ENCODE peak calls at places on chromosomes 2 and 18, in seven cellular contexts. P is A549, E is astrocyte, Z is spleen, J is HCT116, B is colonic mucosa, L is MM.1S. N is an unnamed sample. For H3K9me3, the result is how much of the 10 kb centered on the place peaks cover.

GRCh38 chr18:60100805-60101204 is 201.0 kb downstream of the PMAIP1 start:
- DNase-seq in J (no peak), Z (no peak), P (no peak), B (no peak), E (no peak), L (no peak), N (peak)

GRCh38 chr2:237863659-237864029 is 4.2 kb downstream of the RAMP1 start:
- DNase-seq in Z (peak), P (no peak), B (no peak), J (no peak), L (no peak), E (no peak), N (no peak)

GRCh38 chr2:190235101-190235500 is 84.5 kb downstream of the HIBCH start:
- DNase-seq in Z (no peak), P (no peak), B (no peak), J (no peak), E (no peak), L (no peak), N (no peak)

GRCh38 chr2:38572167-38572566 is 30.6 kb downstream of the HNRNPLL start:
- DNase-seq in J (no peak), E (peak), P (no peak), B (no peak), L (no peak), Z (no peak), N (peak)

GRCh38 chr2:30789670-30790210 is 17.5 kb downstream of the CAPN13 start:
- DNase-seq in E (no peak), Z (no peak), B (peak), J (no peak), L (no peak), P (no peak), N (no peak)

GRCh38 chr18:44599409-44599808 is 81.3 kb upstream of the SETBP1 start:
- DNase-seq in P (no peak), B (no peak), L (no peak), E (peak), J (no peak), Z (no peak), N (peak)

GRCh38 chr2:45962522-45962921 is 311.0 kb downstream of the PRKCE start:
- DNase-seq in Z (no peak), P (no peak), L (no peak), E (peak), B (peak), J (peak), N (peak)

GRCh38 chr2:26195006-26195961 is 22.4 kb downstream of the GAREM2 start:
- DNase-seq in B (no peak), Z (no peak), L (no peak), J (no peak), P (no peak), E (peak), N (peak)

GRCh38 chr2:204019572-204020501 is 83.3 kb downstream of the ICOS start:
- DNase-seq in P (peak), L (no peak), Z (no peak), J (no peak), E (peak), B (no peak), N (peak)

GRCh38 chr18:63001861-63002260 is 286.5 kb downstream of the PHLPP1 start:
- DNase-seq in P (no peak), L (no peak), J (no peak), Z (peak), B (no peak), E (no peak), N (no peak)

GRCh38 chr18:56770097-56770496 is 118.9 kb downstream of the WDR7 start:
- DNase-seq in P (no peak), J (no peak), B (no peak), E (no peak), Z (no peak), L (no peak), N (no peak)

GRCh38 chr2:237494066-237494465 is 7.0 kb downstream of the MLPH start:
- DNase-seq in Z (peak), J (no peak), E (no peak), L (no peak), P (no peak), B (no peak), N (no peak)

GRCh38 chr2:96150791-96151594 is 5.8 kb upstream of the DUSP2 start:
- DNase-seq in L (no peak), Z (peak), P (no peak), E (no peak), B (no peak), J (no peak), N (no peak)

GRCh38 chr18:6289454-6290242 is 125.1 kb downstream of the L3MBTL4 start:
- DNase-seq in J (no peak), L (no peak), P (no peak), E (no peak), Z (no peak), B (no peak), N (no peak)

GRCh38 chr18:51110073-51110797 is 80.2 kb downstream of the SMAD4 start:
- DNase-seq in B (peak), L (peak), J (no peak), P (peak), Z (peak), E (no peak), N (peak)

GRCh38 chr2:7966032-7966431 is 715.8 kb upstream of the ID2 start:
- DNase-seq in L (no peak), J (no peak), B (no peak), E (no peak), P (no peak), Z (no peak), N (no peak)

GRCh38 chr18:28961669-28962228 is 784.8 kb upstream of the CDH2 start:
- DNase-seq in E (no peak), J (peak), P (peak), L (peak), Z (no peak), B (no peak), N (peak)

GRCh38 chr18:10928971-10929373 is 220.4 kb downstream of the PIEZO2 start:
- DNase-seq in J (no peak), B (no peak), Z (no peak), P (no peak), L (peak), E (peak), N (peak)

GRCh38 chr2:241673797-241674725 is 12.6 kb downstream of the DTYMK start:
- DNase-seq in Z (no peak), P (peak), J (no peak), B (no peak), L (no peak), E (peak), N (peak)

GRCh38 chr2:157055660-157056199 is 201.8 kb upstream of the GALNT5 start:
- DNase-seq in B (no peak), Z (no peak), L (peak), E (peak), J (peak), P (no peak), N (peak)

GRCh38 chr2:168396131-168396530 is 59.9 kb upstream of the CERS6 start:
- DNase-seq in J (no peak), E (peak), L (no peak), P (no peak), Z (no peak), B (no peak), N (peak)

GRCh38 chr2:10774394-10774793 is 38.2 kb downstream of the PDIA6 start:
- DNase-seq in Z (peak), J (no peak), B (no peak), P (no peak), E (no peak), L (no peak), N (no peak)

GRCh38 chr2:127384529-127384928 is 3.2 kb downstream of the MAP3K2 start:
- DNase-seq in L (no peak), B (no peak), E (no peak), P (no peak), J (no peak), Z (no peak), N (no peak)

GRCh38 chr2:127379712-127380355 is 7.9 kb downstream of the MAP3K2 start:
- DNase-seq in P (no peak), E (no peak), Z (no peak), J (no peak), L (no peak), B (no peak), N (no peak)

GRCh38 chr2:127381762-127382161 is 6.0 kb downstream of the MAP3K2 start:
- DNase-seq in L (no peak), E (no peak), P (no peak), J (no peak), B (no peak), Z (no peak), N (no peak)

GRCh38 chr2:127386246-127386645 is 1.5 kb downstream of the MAP3K2 start:
- DNase-seq in L (no peak), B (no peak), Z (no peak), P (no peak), E (no peak), J (no peak), N (peak)

GRCh38 chr2:127382836-127383235 is 4.9 kb downstream of the MAP3K2 start:
- DNase-seq in Z (no peak), P (no peak), E (no peak), J (no peak), B (no peak), L (no peak), N (no peak)
- H3K9me3 ChIP-seq in Z (under half), P (under half), E (under half), J (under half), B (under half), L (under half), N (under half)

GRCh38 chr2:235668782-235669181 is 174.9 kb downstream of the AGAP1 start:
- DNase-seq in B (no peak), J (no peak), L (no peak), P (no peak), Z (no peak), E (no peak), N (no peak)

GRCh38 chr2:235669983-235670962 is 176.4 kb downstream of the AGAP1 start:
- DNase-seq in P (peak), L (no peak), B (peak), J (no peak), E (peak), Z (no peak), N (peak)

GRCh38 chr2:235669269-235669831 is 175.5 kb downstream of the AGAP1 start:
- DNase-seq in B (peak), E (peak), J (peak), Z (no peak), P (peak), L (peak), N (peak)

GRCh38 chr2:235672720-235673119 is 178.9 kb downstream of the AGAP1 start:
- DNase-seq in J (no peak), B (no peak), E (peak), L (no peak), Z (no peak), P (no peak), N (peak)

DNA sequence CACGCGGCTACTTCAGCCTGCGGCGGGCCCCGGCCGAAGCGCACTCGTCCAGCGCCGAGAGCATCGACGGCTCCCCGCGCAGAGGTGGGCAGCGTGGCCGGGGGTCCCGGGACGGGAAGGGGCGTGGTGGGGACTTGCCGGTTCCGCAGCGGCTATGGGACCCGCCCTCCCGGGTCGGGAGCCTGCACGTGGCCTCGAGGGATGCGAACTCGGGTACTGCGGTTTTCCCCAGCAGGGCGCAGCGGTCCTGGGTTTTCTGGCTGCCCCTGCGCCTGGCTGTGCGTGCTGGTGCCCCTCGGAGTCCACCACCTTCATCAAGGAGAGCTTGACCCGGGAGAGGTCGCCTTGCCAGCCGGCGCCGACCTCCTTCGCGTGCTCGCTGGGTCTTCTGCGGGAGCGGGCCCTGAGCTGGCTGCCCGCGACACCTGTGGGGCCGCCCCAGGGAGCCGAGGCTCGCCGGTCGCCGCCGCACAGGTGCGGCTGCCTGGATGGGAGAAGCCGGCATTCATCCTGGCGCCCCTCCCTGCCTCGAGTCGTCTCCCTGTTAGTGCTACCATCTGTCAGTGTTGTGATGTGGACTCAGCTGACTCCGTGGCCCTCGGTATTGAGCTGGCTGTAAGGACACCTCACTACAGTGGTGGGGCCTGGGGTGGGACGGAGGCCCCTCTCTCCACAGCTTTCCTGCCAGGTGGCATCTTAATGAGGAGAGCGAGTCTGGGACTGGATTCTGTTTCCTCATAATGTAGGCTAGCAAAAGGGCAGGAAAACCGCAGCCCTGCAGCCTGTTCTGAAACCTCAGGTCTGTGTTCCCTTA is 177.3 kb downstream of the AGAP1 start:
- DNase-seq in L (no peak), P (no peak), Z (no peak), B (no peak), J (no peak), E (no peak), N (no peak)
- H3K4me3 ChIP-seq in L (no peak), P (peak), Z (no peak), B (peak), J (peak), E (no peak), N (no peak)

GRCh38 chr2:52365946-52366345 is 1334.0 kb upstream of the NRXN1 start:
- DNase-seq in P (no peak), L (no peak), J (no peak), B (no peak), E (no peak), Z (no peak), N (no peak)

GRCh38 chr2:52368141-52368540 is 1336.2 kb upstream of the NRXN1 start:
- DNase-seq in P (no peak), J (no peak), B (no peak), E (no peak), Z (no peak), L (no peak), N (no peak)

GRCh38 chr2:52369176-52369575 is 1337.2 kb upstream of the NRXN1 start:
- DNase-seq in B (no peak), Z (no peak), P (no peak), J (no peak), L (no peak), E (no peak), N (no peak)
- H3K9me3 ChIP-seq in B (under half), Z (under half), P (under half), J (under half), L (under half), E (under half), N (under half)

DNA sequence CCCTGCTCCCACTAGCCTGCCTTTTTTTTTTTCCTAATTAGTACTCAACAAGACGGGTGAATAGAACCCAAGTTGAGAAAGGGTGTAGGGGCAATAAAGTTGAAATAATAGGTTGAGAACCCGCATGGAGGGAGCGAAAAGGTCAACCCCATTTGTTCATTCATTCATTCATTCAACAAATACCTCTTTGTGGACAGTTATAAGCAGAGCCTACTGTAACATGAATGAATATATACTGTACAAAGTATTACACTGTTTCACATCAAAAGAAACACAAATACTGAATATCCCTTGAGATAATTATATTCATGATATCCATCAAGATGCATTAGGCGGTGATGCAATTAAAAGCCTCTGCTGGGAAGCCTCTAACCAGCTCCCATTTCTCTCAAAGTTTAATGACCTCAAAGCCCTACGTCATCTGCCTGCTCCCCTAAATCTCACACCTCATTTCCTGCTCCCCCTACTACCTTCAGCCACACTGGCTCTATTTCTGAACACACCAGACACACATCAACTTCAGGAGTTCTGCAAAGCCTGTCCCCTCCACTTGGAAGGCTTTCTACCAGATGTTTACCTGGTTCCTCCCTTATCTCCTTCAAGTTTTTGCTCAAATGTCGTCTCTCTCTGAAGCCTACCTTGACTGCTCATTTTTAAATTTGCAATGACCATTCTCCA is 1.4 kb upstream of the NBAS start:
- DNase-seq in L (no peak), P (no peak), B (no peak), J (no peak), Z (no peak), E (no peak), N (no peak)
- H3K4me3 ChIP-seq in L (no peak), P (no peak), B (no peak), J (peak), Z (no peak), E (peak), N (no peak)

GRCh38 chr18:71850602-71851001 is 693.5 kb downstream of the CBLN2 start:
- DNase-seq in B (no peak), J (no peak), L (no peak), P (no peak), E (no peak), Z (no peak), N (no peak)
- H3K9me3 ChIP-seq in B (under half), J (under half), L (under half), P (under half), E (under half), Z (under half), N (under half)

DNA sequence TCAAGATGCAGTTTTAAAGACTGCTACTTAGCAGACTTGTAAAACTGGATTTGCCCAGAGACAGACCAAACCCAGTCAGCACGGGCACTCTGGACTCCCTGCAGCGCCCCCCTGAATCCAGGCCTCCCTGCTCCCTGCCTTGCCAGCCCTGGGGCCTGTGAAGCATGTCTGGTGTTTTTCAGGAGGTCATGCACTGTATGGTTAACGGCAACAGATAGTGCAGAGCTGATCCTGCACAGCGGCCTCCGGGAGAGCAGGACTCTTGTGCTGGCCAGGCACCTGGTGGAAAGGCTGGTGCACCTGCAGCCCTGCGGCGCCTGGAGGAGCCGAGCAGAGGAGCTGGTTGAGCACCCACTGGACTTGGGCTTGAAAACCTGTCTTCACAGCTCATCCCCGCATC is 30.4 kb downstream of the HDAC4 start:
- DNase-seq in J (no peak), Z (peak), P (no peak), B (no peak), L (no peak), E (no peak), N (no peak)
- H3K4me3 ChIP-seq in J (no peak), Z (no peak), P (no peak), B (no peak), L (no peak), E (no peak), N (no peak)

DNA sequence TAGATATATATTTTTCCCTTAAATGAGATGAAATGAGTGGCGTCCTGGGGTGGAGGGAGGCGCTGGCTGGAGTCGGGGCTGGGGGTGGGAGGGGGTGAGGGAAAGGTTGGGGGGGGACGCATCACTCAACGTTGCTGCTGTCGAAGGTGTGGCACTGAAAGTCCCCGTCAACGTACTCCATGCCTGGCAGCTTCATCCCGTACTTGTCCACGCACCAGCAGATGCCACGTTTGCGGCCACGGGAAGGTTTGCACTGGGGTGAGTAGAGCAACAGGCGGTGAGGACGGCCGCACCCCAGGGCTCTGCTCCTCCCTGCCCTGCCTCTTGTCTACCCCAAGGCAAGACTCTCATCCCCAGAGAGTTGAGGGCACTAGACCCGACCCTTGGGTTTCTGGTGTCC is 18.7 kb downstream of the IGFBP5 start:
- DNase-seq in P (no peak), J (no peak), Z (no peak), B (no peak), L (no peak), E (no peak), N (no peak)
- H3K9me3 ChIP-seq in P (under half), J (under half), Z (under half), B (under half), L (under half), E (under half), N (under half)

DNA sequence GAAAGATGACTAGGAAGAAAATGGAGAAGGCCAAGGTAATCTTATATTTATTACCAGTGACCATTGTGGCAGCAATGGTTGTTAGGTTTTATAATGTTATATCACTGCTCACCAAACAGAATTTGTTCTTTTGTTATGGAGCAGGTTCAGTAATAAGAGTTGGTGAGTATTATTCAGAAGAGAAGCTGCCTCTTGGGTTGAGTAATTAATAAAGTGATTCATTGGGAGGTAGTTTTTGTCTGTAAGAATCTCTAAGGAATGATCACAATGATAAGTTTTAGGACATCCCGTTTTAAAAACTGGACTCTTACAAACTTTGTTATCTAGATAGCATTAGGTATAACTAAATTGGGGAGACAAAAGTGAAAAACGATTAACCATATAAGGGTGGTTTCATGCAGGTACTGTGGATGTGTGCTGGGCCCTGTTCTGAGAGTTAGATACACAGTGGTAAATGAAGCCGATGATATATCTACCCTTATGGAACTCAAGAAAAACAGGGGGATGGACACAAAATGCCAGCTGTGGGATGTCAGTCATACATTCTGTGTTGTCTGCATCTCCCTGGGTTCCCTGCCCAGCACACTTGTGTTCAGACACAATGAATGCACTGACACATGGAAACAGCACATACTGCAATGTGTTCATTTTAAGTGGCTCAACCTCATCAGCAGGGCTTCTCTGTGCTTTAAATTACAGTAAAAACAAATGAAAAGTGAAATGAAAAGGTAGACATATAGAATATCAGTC is 7.5 kb downstream of the MAP4K4 start:
- DNase-seq in J (no peak), P (no peak), L (no peak), Z (no peak), B (no peak), E (peak), N (peak)
- H3K4me3 ChIP-seq in J (no peak), P (no peak), L (no peak), Z (no peak), B (no peak), E (no peak), N (no peak)